ENCODE peak calls at places on chromosomes 7 and 10, in five cellular contexts. H, O, U, Y and B are unnamed samples.

GRCh38 chr10:59648711-59649201 is 60.9 kb downstream of the SLC16A9 start:
- DNase-seq in H (no peak), O (no peak), U (no peak), Y (no peak), B (no peak)

GRCh38 chr7:158039270-158039669 is 548.4 kb downstream of the PTPRN2 start:
- DNase-seq in H (no peak), O (no peak), U (no peak), Y (no peak), B (no peak)

GRCh38 chr7:111014074-111014473 is 76.9 kb upstream of the LRRN3 start:
- DNase-seq in H (no peak), O (no peak), U (no peak), Y (no peak), B (no peak)

GRCh38 chr10:34089294-34089693 is 725.8 kb downstream of the PARD3 start:
- DNase-seq in H (no peak), O (no peak), U (no peak), Y (no peak), B (no peak)

GRCh38 chr7:128781126-128781525 is 5.5 kb upstream of the OPN1SW start:
- DNase-seq in H (no peak), O (no peak), U (no peak), Y (no peak), B (no peak)

GRCh38 chr10:48455055-48455391 is 148.5 kb downstream of the MAPK8 start:
- DNase-seq in H (no peak), O (no peak), U (no peak), Y (no peak), B (no peak)

GRCh38 chr7:23267357-23267756 is 20.8 kb downstream of the GPNMB start:
- DNase-seq in H (no peak), O (no peak), U (no peak), Y (no peak), B (no peak)

GRCh38 chr7:9921326-9921725 is 1052.3 kb upstream of the PHF14 start:
- DNase-seq in H (no peak), O (no peak), U (no peak), Y (no peak), B (no peak)

GRCh38 chr7:154353385-154353784 is 301.2 kb downstream of the DPP6 start:
- DNase-seq in H (no peak), O (no peak), U (no peak), Y (no peak), B (no peak)

GRCh38 chr7:38704041-38704547 is 72.9 kb upstream of the AMPH start:
- DNase-seq in H (no peak), O (no peak), U (no peak), Y (no peak), B (no peak)

GRCh38 chr7:104982773-104983619 is 31.0 kb upstream of the KMT2E start:
- DNase-seq in H (no peak), O (no peak), U (no peak), Y (no peak), B (no peak)

GRCh38 chr7:2710256-2710655 is 22.3 kb downstream of the AMZ1 start:
- DNase-seq in H (no peak), O (no peak), U (no peak), Y (no peak), B (no peak)

GRCh38 chr7:4856336-4857056 is 5.3 kb downstream of the PAPOLB start:
- DNase-seq in H (no peak), O (no peak), U (no peak), Y (no peak), B (no peak)

GRCh38 chr10:7327885-7328284 is 82.9 kb downstream of the SFMBT2 start:
- DNase-seq in H (no peak), O (no peak), U (no peak), Y (no peak), B (no peak)

GRCh38 chr7:117730404-117730803 is 142.8 kb downstream of the CTTNBP2 start:
- DNase-seq in H (no peak), O (no peak), U (no peak), Y (no peak), B (no peak)

GRCh38 chr7:157854066-157854891 is 517.5 kb downstream of the DNAJB6 start:
- DNase-seq in H (no peak), O (no peak), U (no peak), Y (peak), B (no peak)

GRCh38 chr10:8418631-8419030 is 364.1 kb downstream of the GATA3 start:
- DNase-seq in H (no peak), O (no peak), U (no peak), Y (no peak), B (no peak)

GRCh38 chr10:625335-625699 is 64.2 kb downstream of the DIP2C start:
- DNase-seq in H (no peak), O (no peak), U (no peak), Y (peak), B (peak)

GRCh38 chr7:8052824-8053223 is 84.2 kb downstream of the GLCCI1 start:
- DNase-seq in H (no peak), O (no peak), U (no peak), Y (no peak), B (no peak)

GRCh38 chr10:1608408-1609037 is 128.8 kb downstream of the ADARB2 start:
- DNase-seq in H (no peak), O (no peak), U (no peak), Y (no peak), B (no peak)

GRCh38 chr10:118459642-118460193 is 117.6 kb upstream of the FAM204A start:
- DNase-seq in H (no peak), O (peak), U (peak), Y (peak), B (peak)

GRCh38 chr7:16755397-16755796 is 1.8 kb downstream of the TSPAN13 start:
- DNase-seq in H (no peak), O (no peak), U (no peak), Y (no peak), B (no peak)

DNA sequence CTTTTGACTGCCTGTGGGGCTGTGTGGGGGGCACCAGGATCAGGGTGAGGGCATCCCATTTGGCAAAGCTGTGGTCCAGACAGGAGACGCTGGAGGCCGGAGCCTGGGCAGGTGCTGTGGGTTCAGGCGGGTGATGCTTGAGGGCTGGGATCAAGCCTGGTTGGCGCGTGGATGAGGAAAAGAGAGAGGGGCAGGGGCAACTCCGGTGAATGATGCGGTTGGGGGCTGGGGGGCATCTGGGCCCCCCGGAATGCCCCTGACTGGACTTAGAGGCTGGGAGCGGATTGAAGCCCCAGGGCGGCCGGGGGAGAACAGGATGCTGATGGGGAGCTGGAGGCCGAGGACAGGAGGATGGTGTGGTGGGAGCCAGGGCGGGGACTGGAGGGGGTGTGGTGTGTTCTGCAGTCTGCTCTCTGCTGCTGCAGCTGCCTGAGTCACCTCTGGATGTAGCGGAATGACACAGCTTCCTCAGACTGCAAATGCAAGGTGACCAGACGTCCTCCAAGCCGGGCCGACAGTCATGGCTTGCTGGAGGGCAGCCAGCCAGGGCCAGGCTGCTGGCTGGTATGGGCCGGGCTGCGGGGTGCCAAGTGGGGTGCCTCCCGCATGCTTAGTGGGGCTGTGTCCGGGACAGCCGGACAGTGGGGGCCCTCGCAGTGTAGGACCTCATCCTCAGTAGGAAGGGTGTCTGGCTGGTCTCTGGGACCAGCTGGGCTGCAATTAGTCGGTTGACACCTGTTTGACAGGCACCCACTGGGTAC is 3.2 kb downstream of the MAFK start:
- DNase-seq in H (no peak), O (peak), U (peak), Y (no peak), B (peak)
- TF ChIP-seq POLR2A in H (no peak), O (no peak), U (no peak), Y (no peak), B (peak)

DNA sequence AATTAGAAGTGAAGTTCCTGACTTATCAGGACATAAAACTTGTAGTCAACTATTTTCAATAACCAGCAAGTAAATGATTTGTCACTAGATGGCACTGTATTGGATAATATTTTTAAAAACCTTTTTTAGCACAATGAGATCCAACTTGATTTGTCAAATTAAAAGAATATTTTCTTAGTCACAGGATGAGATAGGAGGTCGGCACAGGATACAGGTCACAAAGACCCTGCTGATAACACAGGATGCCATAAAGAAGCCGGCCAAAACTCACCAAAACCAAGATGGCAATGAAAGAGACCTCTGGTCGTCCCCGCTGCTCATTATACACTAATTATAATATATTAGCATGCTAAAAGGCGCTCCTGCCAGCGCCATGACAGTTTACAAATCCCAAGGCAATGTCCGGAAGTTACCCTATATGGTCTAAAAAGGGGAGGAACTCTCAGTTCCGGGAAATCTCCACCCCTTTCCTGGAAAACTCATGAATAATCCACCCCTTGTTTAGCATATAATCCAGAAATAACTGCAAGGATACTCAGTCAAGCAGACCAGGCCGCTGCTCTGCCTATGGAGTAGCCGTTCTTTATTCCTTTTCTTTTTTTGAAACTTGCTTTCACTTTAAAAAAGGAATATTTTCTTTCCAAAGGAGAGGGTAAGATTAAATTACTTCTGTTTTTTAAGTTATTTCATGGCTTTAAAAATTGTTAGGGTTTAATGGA is 255.7 kb upstream of the MKLN1 start:
- DNase-seq in H (no peak), O (peak), U (peak), Y (no peak), B (no peak)
- TF ChIP-seq POLR2A in H (no peak), O (no peak), U (peak), Y (no peak), B (no peak)

GRCh38 chr7:99398891-99399445 is 9.4 kb downstream of the PDAP1 start:
- DNase-seq in H (no peak), O (no peak), U (no peak), Y (no peak), B (no peak)

GRCh38 chr7:99395616-99396327 is 12.6 kb downstream of the PDAP1 start:
- DNase-seq in H (no peak), O (no peak), U (no peak), Y (no peak), B (no peak)

GRCh38 chr7:99397632-99397983 is 10.8 kb downstream of the PDAP1 start:
- DNase-seq in H (no peak), O (no peak), U (no peak), Y (no peak), B (no peak)

GRCh38 chr7:99399597-99399996 is 8.8 kb downstream of the PDAP1 start:
- DNase-seq in H (no peak), O (no peak), U (no peak), Y (no peak), B (no peak)

DNA sequence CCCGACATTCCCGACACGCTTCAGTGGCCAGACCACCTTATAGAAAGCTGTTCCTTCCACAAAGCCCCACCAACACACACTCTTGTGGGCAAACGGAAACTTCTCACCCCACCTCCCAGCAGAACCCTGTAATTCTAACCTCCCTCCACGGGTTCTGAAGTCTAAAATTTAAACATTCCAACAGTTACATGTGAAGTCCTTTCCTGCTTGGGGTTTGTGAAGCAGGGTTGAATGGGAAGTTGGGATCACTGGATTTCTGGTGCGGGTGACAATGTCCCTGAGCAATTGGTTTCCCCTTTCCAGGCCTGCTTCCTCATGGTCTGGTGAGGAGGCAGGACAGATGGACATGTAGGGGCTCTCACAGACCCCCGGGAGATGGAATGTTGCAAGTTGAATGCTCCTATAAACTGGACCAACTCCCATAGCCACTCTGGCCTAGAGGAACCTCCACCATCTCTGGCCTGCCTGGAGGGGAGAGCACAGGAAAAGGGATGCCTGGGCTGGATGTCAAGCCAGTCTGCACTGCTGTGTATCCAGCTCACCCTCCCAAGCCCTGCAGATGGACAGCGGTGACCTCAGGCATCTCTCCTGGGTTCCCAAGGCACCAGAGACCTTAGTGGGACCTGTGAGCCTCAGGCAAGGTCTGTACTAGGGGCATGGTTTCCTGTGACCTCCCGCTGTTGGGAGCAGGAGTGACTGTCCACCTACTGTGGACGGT is 11.3 kb downstream of the PDAP1 start:
- DNase-seq in H (no peak), O (no peak), U (no peak), Y (no peak), B (no peak)
- TF ChIP-seq POLR2A in H (no peak), O (no peak), U (peak), Y (no peak), B (no peak)

GRCh38 chr7:90210475-90210874 is 1.1 kb upstream of the STEAP2 start:
- DNase-seq in H (no peak), O (no peak), U (no peak), Y (no peak), B (no peak)

GRCh38 chr7:90210925-90211324 is 615 bp upstream of the STEAP2 start:
- DNase-seq in H (no peak), O (no peak), U (no peak), Y (peak), B (no peak)

GRCh38 chr7:90212149-90212495 is 582 bp downstream of the STEAP2 start:
- DNase-seq in H (no peak), O (no peak), U (no peak), Y (no peak), B (no peak)

GRCh38 chr7:90209776-90210175 is 1.8 kb upstream of the STEAP2 start:
- DNase-seq in H (no peak), O (no peak), U (no peak), Y (no peak), B (no peak)

DNA sequence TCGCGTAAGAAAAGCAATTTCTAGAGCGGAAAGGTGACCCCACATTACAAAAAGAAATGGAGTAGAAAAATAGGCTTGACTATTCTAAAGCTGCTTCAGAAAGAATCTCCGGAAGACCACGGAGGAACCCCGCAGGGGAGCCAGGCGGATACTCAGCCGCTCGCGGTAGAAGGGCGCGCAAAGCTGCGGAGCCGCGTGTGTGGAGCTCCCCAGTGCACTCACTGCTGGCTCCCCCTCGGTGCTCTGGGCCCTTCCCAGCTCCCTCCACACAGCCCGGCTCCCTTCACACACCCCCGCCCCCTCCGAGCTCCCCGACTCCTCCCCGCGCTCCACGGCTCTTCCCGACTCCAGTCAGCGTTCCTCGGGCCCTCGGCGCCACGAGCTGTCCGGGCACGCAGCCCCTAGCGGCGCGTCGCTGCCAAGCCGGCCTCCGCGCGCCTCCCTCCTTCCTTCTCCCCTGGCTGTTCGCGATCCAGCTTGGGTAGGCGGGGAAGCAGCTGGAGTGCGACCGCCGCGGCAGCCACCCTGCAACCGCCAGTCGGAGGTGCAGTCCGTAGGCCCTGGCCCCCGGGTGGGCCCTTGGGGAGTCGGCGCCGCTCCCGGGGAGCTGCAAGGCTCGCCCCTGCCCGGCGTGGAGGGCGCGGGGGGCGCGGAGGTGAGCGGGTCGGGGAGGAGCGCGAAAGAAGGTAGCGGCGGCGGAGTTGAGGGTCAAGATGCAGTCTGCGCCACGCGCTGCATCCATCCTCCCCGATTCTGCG is at the start of gene STEAP2:
- DNase-seq in H (peak), O (peak), U (no peak), Y (peak), B (peak)
- TF ChIP-seq POLR2A in H (no peak), O (no peak), U (no peak), Y (no peak), B (peak)

GRCh38 chr7:102432476-102433318 is 678 bp upstream of the ORAI2 start:
- DNase-seq in H (no peak), O (no peak), U (peak), Y (no peak), B (no peak)

GRCh38 chr7:102431617-102432298 is 1.6 kb upstream of the ORAI2 start:
- DNase-seq in H (no peak), O (no peak), U (no peak), Y (no peak), B (no peak)

GRCh38 chr7:102434039-102434481 is 685 bp downstream of the ORAI2 start:
- DNase-seq in H (no peak), O (no peak), U (peak), Y (no peak), B (no peak)

GRCh38 chr7:102436123-102436522 is 2.7 kb downstream of the ORAI2 start:
- DNase-seq in H (no peak), O (no peak), U (no peak), Y (no peak), B (no peak)

DNA sequence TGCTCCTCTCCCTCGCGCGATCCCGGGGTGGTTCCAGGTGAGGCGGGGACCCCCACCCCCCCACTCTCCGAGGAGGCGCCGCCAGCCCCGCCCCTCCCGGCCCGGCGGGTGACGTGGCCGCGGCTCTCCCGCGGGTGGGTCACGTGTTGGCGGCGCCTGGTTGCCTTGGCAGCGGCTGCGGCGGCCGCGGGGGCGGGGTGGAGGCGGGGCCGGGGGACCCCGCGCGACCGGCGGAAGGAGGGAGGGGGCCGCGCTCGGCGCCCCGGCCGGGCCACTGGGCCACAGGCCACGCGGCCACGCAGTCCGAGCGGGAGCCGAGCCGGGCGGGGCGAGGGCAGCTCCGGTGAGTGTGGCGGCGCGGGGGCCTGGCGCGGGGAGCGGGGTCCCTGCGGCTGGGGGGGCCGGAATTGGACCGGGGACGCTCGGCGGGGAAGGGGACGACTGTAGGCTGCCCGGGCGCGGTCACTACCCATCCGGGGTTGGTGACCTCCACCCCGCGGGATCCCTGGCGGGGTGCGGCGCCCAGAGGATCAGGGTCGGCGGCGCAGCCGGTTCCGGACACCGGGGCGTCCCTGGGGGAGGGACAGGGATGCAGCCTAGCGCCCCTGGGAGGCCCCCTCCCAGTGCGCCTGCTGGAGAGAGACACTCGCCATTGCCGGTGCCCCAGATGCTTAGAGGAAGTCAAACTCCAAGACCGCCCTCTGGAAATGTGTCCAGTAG is at the start of gene ORAI2:
- DNase-seq in H (peak), O (peak), U (peak), Y (peak), B (peak)
- TF ChIP-seq POLR2A in H (no peak), O (peak), U (no peak), Y (no peak), B (peak)

GRCh38 chr7:69739906-69740545 is 141.8 kb downstream of the AUTS2 start:
- DNase-seq in H (no peak), O (no peak), U (no peak), Y (peak), B (no peak)
- TF ChIP-seq POLR2A in H (no peak), O (no peak), U (no peak), Y (no peak), B (no peak)

GRCh38 chr10:71965623-71966022 is 1.4 kb downstream of the CHST3 start:
- DNase-seq in H (no peak), O (no peak), U (no peak), Y (peak), B (no peak)
- TF ChIP-seq POLR2A in H (no peak), O (no peak), U (no peak), Y (no peak), B (no peak)

GRCh38 chr7:73739387-73739767 is 775 bp upstream of the ABHD11 start:
- DNase-seq in H (no peak), O (no peak), U (no peak), Y (no peak), B (no peak)

GRCh38 chr7:73737491-73738219 is 947 bp downstream of the ABHD11 start:
- DNase-seq in H (no peak), O (no peak), U (peak), Y (no peak), B (no peak)

GRCh38 chr7:73740212-73740611 is 1.6 kb upstream of the ABHD11 start:
- DNase-seq in H (no peak), O (no peak), U (no peak), Y (no peak), B (no peak)

GRCh38 chr7:73738220-73738611 is 386 bp downstream of the ABHD11 start:
- DNase-seq in H (no peak), O (peak), U (peak), Y (peak), B (no peak)

GRCh38 chr7:73738612-73739386 is at the start of gene ABHD11:
- DNase-seq in H (peak), O (peak), U (peak), Y (peak), B (peak)
- TF ChIP-seq POLR2A in H (no peak), O (peak), U (peak), Y (peak), B (peak)